ENCODE peak calls at places on chromosome 2, in six cellular contexts. Z is AG20443; A is HFF-Myc; S is T-helper 1 cell; O is astrocyte of the cerebellum; X is stimulated activated CD8-positive, alpha-beta memory T cell treated with anti-CD3 and anti-CD28 coated beads, Interleukin-4, amount 100 ng/mL, for 1 hour. M is an unnamed sample.

GRCh38 chr2:238439093-238439849 is 12.5 kb downstream of the ASB1 start:
- DNase-seq in Z (peak; percentile 87), A (no peak), S (peak; percentile 69), O (peak; percentile 88), X (no peak), M (no peak)

GRCh38 chr2:234495076-234495800 is 1.6 kb downstream of the ARL4C start:
- DNase-seq in Z (peak; percentile 32), A (no peak), S (no peak), O (no peak), X (no peak), M (no peak)

GRCh38 chr2:204027105-204027504 is 90.5 kb downstream of the ICOS start:
- DNase-seq in Z (no peak), A (peak; percentile 39), S (peak; percentile 86), O (peak; percentile 8), X (no peak), M (no peak)

GRCh38 chr2:35846-36245 is 10.5 kb downstream of the FAM110C start:
- DNase-seq in Z (no peak), A (no peak), S (peak; percentile 55), O (no peak), X (no peak), M (no peak)

GRCh38 chr2:134334542-134335353 is 80.9 kb downstream of the MGAT5 start:
- DNase-seq in Z (no peak), A (no peak), S (no peak), O (no peak), X (no peak), M (no peak)

GRCh38 chr2:86352932-86353345 is 15.5 kb upstream of the REEP1 start:
- DNase-seq in Z (no peak), A (no peak), S (no peak), O (no peak), X (no peak), M (no peak)

GRCh38 chr2:11539317-11540147 is 5.7 kb downstream of the GREB1 start:
- DNase-seq in Z (no peak), A (no peak), S (no peak), O (no peak), X (no peak), M (no peak)

GRCh38 chr2:143600136-143600535 is 470.9 kb downstream of the ARHGAP15 start:
- DNase-seq in Z (no peak), A (no peak), S (no peak), O (no peak), X (no peak), M (no peak)

GRCh38 chr2:187390891-187391290 is 57.2 kb downstream of the CALCRL start:
- DNase-seq in Z (peak; percentile 49), A (peak; percentile 41), S (no peak), O (no peak), X (no peak), M (no peak)

GRCh38 chr2:70514612-70515055 is 39.0 kb downstream of the TGFA start:
- DNase-seq in Z (no peak), A (no peak), S (no peak), O (no peak), X (no peak), M (no peak)

GRCh38 chr2:220228310-220229006 is 601.0 kb downstream of the SLC4A3 start:
- DNase-seq in Z (peak; percentile 88), A (peak; percentile 97), S (no peak), O (peak; percentile 98), X (no peak), M (peak; percentile 75)

GRCh38 chr2:179817181-179817841 is 44.1 kb downstream of the ZNF385B start:
- DNase-seq in Z (no peak), A (no peak), S (no peak), O (no peak), X (no peak), M (no peak)

GRCh38 chr2:124983595-124983994 is 958.5 kb downstream of the CNTNAP5 start:
- DNase-seq in Z (no peak), A (no peak), S (no peak), O (peak; percentile 91), X (no peak), M (no peak)

GRCh38 chr2:157813477-157813876 is 62.7 kb downstream of the ACVR1 start:
- DNase-seq in Z (no peak), A (no peak), S (no peak), O (no peak), X (no peak), M (no peak)

GRCh38 chr2:182831912-182832311 is 34.5 kb downstream of the FRZB start:
- DNase-seq in Z (no peak), A (no peak), S (no peak), O (no peak), X (no peak), M (no peak)